ENCODE peak calls at places on chromosome 9, in seven cellular contexts. Y is fibroblast of the aortic adventitia, D is cardiac fibroblast, T is nucleus accumbens, K is sigmoid colon, S is neuronal stem cell, E is NCI-H748 treated with DMSO at 0.1 percent for 48 hours. R is an unnamed sample.

GRCh38 chr9:38641985-38642864 is 21.8 kb upstream of the ANKRD18A start:
- DNase-seq in Y (peak), D (peak), T (peak), K (no peak), S (peak), E (peak), R (no peak)

GRCh38 chr9:88689509-88689908 is 154.5 kb downstream of the NXNL2 start:
- DNase-seq in Y (no peak), D (no peak), T (no peak), K (no peak), S (no peak), E (no peak), R (no peak)

GRCh38 chr9:22052376-22052945 is 43.4 kb upstream of the CDKN2B start:
- DNase-seq in Y (peak), D (peak), T (peak), K (no peak), S (no peak), E (no peak), R (no peak)

GRCh38 chr9:127448112-127448805 is 2.9 kb downstream of the RPL12 start:
- DNase-seq in Y (peak), D (no peak), T (no peak), K (no peak), S (no peak), E (no peak), R (no peak)

GRCh38 chr9:91378695-91379127 is 17.0 kb upstream of the AUH start:
- DNase-seq in Y (peak), D (peak), T (no peak), K (no peak), S (no peak), E (no peak), R (no peak)

GRCh38 chr9:14417230-14417629 is 103.3 kb upstream of the NFIB start:
- DNase-seq in Y (peak), D (peak), T (no peak), K (no peak), S (no peak), E (no peak), R (no peak)

GRCh38 chr9:124478014-124478753 is 27.9 kb downstream of the ADGRD2 start:
- DNase-seq in Y (no peak), D (no peak), T (no peak), K (no peak), S (no peak), E (no peak), R (peak)

GRCh38 chr9:35914307-35914807 is 5.1 kb downstream of the SPAAR start:
- DNase-seq in Y (peak), D (peak), T (no peak), K (peak), S (peak), E (no peak), R (no peak)

GRCh38 chr9:36820392-36820861 is 213.6 kb downstream of the PAX5 start:
- DNase-seq in Y (no peak), D (peak), T (no peak), K (peak), S (no peak), E (no peak), R (no peak)

GRCh38 chr9:38142201-38142600 is 73.2 kb upstream of the SHB start:
- DNase-seq in Y (peak), D (peak), T (no peak), K (no peak), S (no peak), E (no peak), R (no peak)

GRCh38 chr9:5949103-5949699 is 58.5 kb downstream of the MLANA start:
- DNase-seq in Y (no peak), D (peak), T (no peak), K (no peak), S (no peak), E (no peak), R (no peak)

GRCh38 chr9:121371495-121371911 is 1.5 kb upstream of the STOM start:
- DNase-seq in Y (no peak), D (no peak), T (no peak), K (no peak), S (no peak), E (no peak), R (no peak)

R was measured in NCI-H1436.